ENCODE peak calls at places on chromosome 1, in five cellular contexts. P is hepatocyte; Q is kidney; O is WERI-Rb-1; J is CD4-positive, alpha-beta memory T cell. Z is an unnamed sample.
A peak's percentile ranks its signal among the peaks of the same experiment; 100 is the strongest.

GRCh38 chr1:118247593-118247992 is 62.6 kb upstream of the SPAG17 start:
- DNase-seq in P (no peak), Q (no peak), O (peak; percentile 31), J (no peak), Z (no peak)

GRCh38 chr1:25610822-25611630 is 5.6 kb upstream of the MAN1C1 start:
- DNase-seq in P (no peak), Q (no peak), O (peak; percentile 30), J (no peak), Z (no peak)

GRCh38 chr1:61253059-61253735 is 170.8 kb downstream of the NFIA start:
- DNase-seq in P (peak; percentile 51), Q (no peak), O (no peak), J (no peak), Z (no peak)

GRCh38 chr1:171142451-171143121 is 42.5 kb upstream of the FMO2 start:
- DNase-seq in P (peak; percentile 37), Q (no peak), O (peak; percentile 11), J (no peak), Z (no peak)

GRCh38 chr1:1110561-1110971 is 5.3 kb downstream of the C1orf159 start:
- DNase-seq in P (no peak), Q (peak; percentile 66), O (no peak), J (no peak), Z (no peak)

GRCh38 chr1:56451491-56451890 is 127.9 kb downstream of the PLPP3 start:
- DNase-seq in P (peak; percentile 81), Q (no peak), O (no peak), J (no peak), Z (no peak)

GRCh38 chr1:203625623-203626189 is 926 bp upstream of the ATP2B4 start:
- DNase-seq in P (peak; percentile 68), Q (no peak), O (peak; percentile 78), J (peak; percentile 91), Z (peak; percentile 53)

GRCh38 chr1:182415789-182416188 is 15.3 kb upstream of the TEDDM1 start:
- DNase-seq in P (no peak), Q (no peak), O (no peak), J (no peak), Z (no peak)

GRCh38 chr1:48205547-48205946 is 17.0 kb upstream of the SLC5A9 start:
- DNase-seq in P (no peak), Q (no peak), O (no peak), J (no peak), Z (no peak)

GRCh38 chr1:8497196-8497878 is 179.4 kb downstream of the SLC45A1 start:
- DNase-seq in P (no peak), Q (no peak), O (no peak), J (no peak), Z (no peak)

DNA sequence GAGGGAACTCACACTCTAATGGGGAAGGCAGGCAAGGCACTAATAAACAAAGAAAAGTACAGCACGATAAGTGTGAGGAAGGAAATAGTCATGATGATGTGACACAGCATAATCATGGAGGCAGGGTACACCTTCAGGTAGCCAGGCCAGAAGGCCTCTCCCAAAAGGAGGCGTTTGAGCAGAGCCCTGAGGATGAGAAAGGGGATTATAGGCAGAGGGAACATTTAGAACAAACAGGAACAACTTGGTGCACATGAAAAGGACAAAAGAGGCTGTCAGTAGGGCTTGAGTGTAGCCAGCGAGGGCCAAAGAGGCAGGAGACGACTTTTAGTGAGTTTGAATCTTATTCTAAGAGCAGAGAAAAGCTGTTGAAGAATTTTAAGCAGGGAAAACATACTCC is 33.4 kb upstream of the CRNN start:
- DNase-seq in P (no peak), Q (no peak), O (no peak), J (no peak), Z (no peak)
- H3K9me3 ChIP-seq in P (no peaks in the 10 kb centered on the region), Q (no peaks in the 10 kb centered on the region), O (no peaks in the 10 kb centered on the region), J (no peaks in the 10 kb centered on the region), Z (no peaks in the 10 kb centered on the region)

DNA sequence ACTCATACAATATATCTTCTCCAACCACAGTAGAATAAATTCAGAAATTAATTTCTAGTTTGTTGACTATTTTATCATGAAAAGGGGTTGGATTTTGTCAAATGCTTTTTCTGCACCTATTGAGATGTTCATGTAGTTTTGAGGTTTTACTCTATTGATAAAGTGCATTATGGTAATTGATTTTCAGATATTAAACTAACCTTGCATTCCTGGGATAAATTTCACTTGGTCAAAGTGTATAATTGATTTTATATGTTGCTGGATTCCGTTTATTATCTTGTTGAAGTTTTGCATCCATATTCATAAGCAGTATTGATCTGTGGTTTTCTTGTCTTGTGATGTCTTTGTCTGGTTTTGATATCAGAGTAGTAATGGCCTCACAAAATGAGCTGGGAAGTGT is 34.4 kb upstream of the HYI start:
- DNase-seq in P (no peak), Q (no peak), O (no peak), J (no peak), Z (no peak)
- H3K9me3 ChIP-seq in P (no peaks in the 10 kb centered on the region), Q (peaks cover 7% of the 10 kb centered on the region), O (peaks cover 5% of the 10 kb centered on the region), J (no peaks in the 10 kb centered on the region), Z (no peaks in the 10 kb centered on the region)

GRCh38 chr1:247964933-247965332 is at the start of gene OR2AK2:
- DNase-seq in P (no peak), Q (no peak), O (no peak), J (no peak), Z (no peak)
- H3K9me3 ChIP-seq in P (no peaks in the 10 kb centered on the region), Q (no peaks in the 10 kb centered on the region), O (peaks cover 2% of the 10 kb centered on the region), J (no peaks in the 10 kb centered on the region), Z (no peaks in the 10 kb centered on the region)

GRCh38 chr1:193827516-193827915 is 641.1 kb upstream of the B3GALT2 start:
- DNase-seq in P (no peak), Q (no peak), O (no peak), J (no peak), Z (no peak)
- H3K9me3 ChIP-seq in P (peaks cover 11% of the 10 kb centered on the region), Q (peaks cover 18% of the 10 kb centered on the region), O (no peaks in the 10 kb centered on the region), J (no peaks in the 10 kb centered on the region), Z (no peaks in the 10 kb centered on the region)

GRCh38 chr1:2913091-2913490 is 108.2 kb upstream of the ACTRT2 start:
- DNase-seq in P (no peak), Q (no peak), O (peak; percentile 28), J (no peak), Z (no peak)

GRCh38 chr1:2909797-2910196 is 108.3 kb upstream of the TTC34 start:
- DNase-seq in P (no peak), Q (no peak), O (no peak), J (no peak), Z (no peak)

GRCh38 chr1:2912424-2912823 is 108.8 kb upstream of the ACTRT2 start:
- DNase-seq in P (no peak), Q (no peak), O (no peak), J (no peak), Z (no peak)

GRCh38 chr1:2910211-2910610 is 108.7 kb upstream of the TTC34 start:
- DNase-seq in P (no peak), Q (no peak), O (no peak), J (no peak), Z (no peak)

DNA sequence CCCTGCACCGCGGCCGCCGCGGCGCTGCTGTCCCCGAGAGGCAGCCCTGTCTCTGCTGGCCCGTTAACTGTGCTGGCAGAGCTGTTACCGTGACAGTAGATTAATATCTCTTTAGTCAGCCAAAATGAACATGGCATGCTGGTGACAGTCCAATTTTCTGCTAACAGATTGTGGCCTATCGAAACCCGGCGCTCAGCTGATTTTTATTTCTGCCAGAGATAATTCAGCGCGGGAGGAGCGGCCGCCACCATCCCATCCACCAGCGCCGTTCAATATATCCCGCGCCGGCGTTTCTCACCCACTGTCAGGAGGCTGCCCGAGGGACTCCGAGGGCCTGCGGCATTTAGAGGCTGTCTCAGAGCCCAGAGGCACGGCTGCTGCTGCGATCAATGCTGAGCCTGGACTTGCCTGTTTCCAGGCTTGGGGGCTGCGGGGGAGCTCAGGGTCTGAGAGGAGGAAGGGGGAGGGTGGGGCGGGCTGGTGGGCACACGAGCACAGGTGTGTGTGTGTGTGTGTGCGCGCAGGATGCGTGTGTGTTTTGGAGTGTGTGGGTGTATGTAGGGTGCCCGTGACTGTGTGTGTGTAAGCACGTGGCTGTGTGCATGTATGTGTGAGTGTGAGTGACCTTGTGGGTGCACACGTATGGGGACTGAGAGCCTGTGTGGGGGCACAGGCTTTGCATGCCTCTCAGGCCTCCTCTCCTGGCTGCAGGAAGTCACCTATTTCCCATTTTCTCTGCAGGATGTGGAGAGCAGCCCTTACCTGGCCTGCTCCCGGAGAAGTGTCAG is 109.7 kb upstream of the ACTRT2 start:
- DNase-seq in P (no peak), Q (no peak), O (no peak), J (no peak), Z (no peak)
- H3K9me3 ChIP-seq in P (no peaks in the 10 kb centered on the region), Q (no peaks in the 10 kb centered on the region), O (no peaks in the 10 kb centered on the region), J (no peaks in the 10 kb centered on the region), Z (no peaks in the 10 kb centered on the region)

GRCh38 chr1:227673441-227673840 is 61.7 kb downstream of the JMJD4 start:
- DNase-seq in P (no peak), Q (no peak), O (no peak), J (no peak), Z (no peak)
- H3K9me3 ChIP-seq in P (peaks cover 3% of the 10 kb centered on the region), Q (peaks cover 59% of the 10 kb centered on the region), O (no peaks in the 10 kb centered on the region), J (peaks cover 3% of the 10 kb centered on the region), Z (peaks cover 17% of the 10 kb centered on the region)

GRCh38 chr1:2823921-2824660 is 22.6 kb upstream of the TTC34 start:
- DNase-seq in P (no peak), Q (peak; percentile 24), O (no peak), J (no peak), Z (no peak)
- H3K9me3 ChIP-seq in P (no peaks in the 10 kb centered on the region), Q (no peaks in the 10 kb centered on the region), O (peaks cover 4% of the 10 kb centered on the region), J (no peaks in the 10 kb centered on the region), Z (no peaks in the 10 kb centered on the region)